ENCODE peak calls at places on chromosomes 6 and 20, in four cellular contexts. One of them, this sample, is unnamed.

GRCh38 chr6:10266061-10266460 is 148.8 kb downstream of the TFAP2A start:
- DNase-seq in K562: no peak
- DNase-seq in HepG2: no peak
- DNase-seq in GM12878: no peak
- DNase-seq in this sample: no peak

GRCh38 chr20:62725596-62726268 is 17.1 kb downstream of the NTSR1 start:
- DNase-seq in K562: no peak
- DNase-seq in HepG2: no peak
- DNase-seq in GM12878: no peak
- DNase-seq in this sample: no peak

GRCh38 chr6:37056439-37057127 is 51.1 kb downstream of the FGD2 start:
- DNase-seq in K562: no peak
- DNase-seq in HepG2: peak
- DNase-seq in GM12878: no peak
- DNase-seq in this sample: peak

GRCh38 chr20:25009218-25010145 is 16.9 kb upstream of the APMAP start:
- DNase-seq in K562: no peak
- DNase-seq in HepG2: no peak
- DNase-seq in GM12878: no peak
- DNase-seq in this sample: no peak

GRCh38 chr20:47357296-47358051 is 975 bp upstream of the ZMYND8 start:
- DNase-seq in K562: peak
- DNase-seq in HepG2: peak
- DNase-seq in GM12878: no peak
- DNase-seq in this sample: peak

GRCh38 chr6:20432692-20433091 is 31.0 kb downstream of the E2F3 start:
- DNase-seq in K562: no peak
- DNase-seq in HepG2: no peak
- DNase-seq in GM12878: no peak
- DNase-seq in this sample: no peak

GRCh38 chr6:150069707-150070106 is 786 bp upstream of the ULBP3 start:
- DNase-seq in K562: no peak
- DNase-seq in HepG2: no peak
- DNase-seq in GM12878: no peak
- DNase-seq in this sample: no peak

GRCh38 chr6:13431059-13431656 is 56.2 kb downstream of the GFOD1 start:
- DNase-seq in K562: no peak
- DNase-seq in HepG2: no peak
- DNase-seq in GM12878: peak
- DNase-seq in this sample: no peak

GRCh38 chr6:3341467-3341866 is 82.7 kb downstream of the PSMG4 start:
- DNase-seq in K562: no peak
- DNase-seq in HepG2: no peak
- DNase-seq in GM12878: no peak
- DNase-seq in this sample: no peak

GRCh38 chr20:53621482-53622246 is 28.0 kb upstream of the ZNF217 start:
- DNase-seq in K562: peak
- DNase-seq in HepG2: peak
- DNase-seq in GM12878: peak
- DNase-seq in this sample: no peak

GRCh38 chr6:110971458-110971857 is 10.4 kb upstream of the RPF2 start:
- DNase-seq in K562: no peak
- DNase-seq in HepG2: no peak
- DNase-seq in GM12878: no peak
- DNase-seq in this sample: no peak

GRCh38 chr6:147154454-147154853 is 49.8 kb upstream of the STXBP5 start:
- DNase-seq in K562: no peak
- DNase-seq in HepG2: peak
- DNase-seq in GM12878: no peak
- DNase-seq in this sample: no peak

GRCh38 chr6:41970436-41970846 is 28.8 kb upstream of the CCND3 start:
- DNase-seq in K562: no peak
- DNase-seq in HepG2: no peak
- DNase-seq in GM12878: no peak
- DNase-seq in this sample: no peak

GRCh38 chr6:15491255-15491985 is 171.4 kb downstream of the DTNBP1 start:
- DNase-seq in K562: peak
- DNase-seq in HepG2: peak
- DNase-seq in GM12878: peak
- DNase-seq in this sample: peak

GRCh38 chr6:52146851-52147445 is 39.2 kb upstream of the IL17A start:
- DNase-seq in K562: no peak
- DNase-seq in HepG2: no peak
- DNase-seq in GM12878: no peak
- DNase-seq in this sample: no peak
- TF ChIP-seq TCF7 in K562: no peak
- TF ChIP-seq TCF7 in HepG2: no peak
- TF ChIP-seq TCF7 in GM12878: no peak
- TF ChIP-seq TCF7 in this sample: no peak

GRCh38 chr6:11754625-11755289 is 23.8 kb downstream of the ADTRP start:
- DNase-seq in K562: no peak
- DNase-seq in HepG2: no peak
- DNase-seq in GM12878: no peak
- DNase-seq in this sample: no peak
- TF ChIP-seq TCF7 in K562: no peak
- TF ChIP-seq TCF7 in HepG2: no peak
- TF ChIP-seq TCF7 in GM12878: no peak
- TF ChIP-seq TCF7 in this sample: no peak

GRCh38 chr20:17693534-17694001 is 6.2 kb upstream of the BANF2 start:
- DNase-seq in K562: no peak
- DNase-seq in HepG2: no peak
- DNase-seq in GM12878: no peak
- DNase-seq in this sample: no peak
- TF ChIP-seq TCF7 in K562: no peak
- TF ChIP-seq TCF7 in HepG2: no peak
- TF ChIP-seq TCF7 in GM12878: no peak
- TF ChIP-seq TCF7 in this sample: no peak

GRCh38 chr6:109295766-109296156 is 86.5 kb downstream of the CD164 start:
- DNase-seq in K562: no peak
- DNase-seq in HepG2: no peak
- DNase-seq in GM12878: no peak
- DNase-seq in this sample: no peak

GRCh38 chr6:109295109-109295765 is 87.0 kb downstream of the CD164 start:
- DNase-seq in K562: peak
- DNase-seq in HepG2: peak
- DNase-seq in GM12878: no peak
- DNase-seq in this sample: no peak

GRCh38 chr6:109296971-109297372 is 85.3 kb downstream of the CD164 start:
- DNase-seq in K562: peak
- DNase-seq in HepG2: no peak
- DNase-seq in GM12878: no peak
- DNase-seq in this sample: no peak

GRCh38 chr6:109297719-109298118 is 84.5 kb downstream of the CD164 start:
- DNase-seq in K562: no peak
- DNase-seq in HepG2: peak
- DNase-seq in GM12878: no peak
- DNase-seq in this sample: no peak

GRCh38 chr6:109296305-109296915 is 85.9 kb downstream of the CD164 start:
- DNase-seq in K562: no peak
- DNase-seq in HepG2: peak
- DNase-seq in GM12878: no peak
- DNase-seq in this sample: no peak
- TF ChIP-seq TCF7 in K562: no peak
- TF ChIP-seq TCF7 in HepG2: no peak
- TF ChIP-seq TCF7 in GM12878: no peak
- TF ChIP-seq TCF7 in this sample: no peak

GRCh38 chr6:40308533-40309306 is 278.4 kb downstream of the LRFN2 start:
- DNase-seq in K562: peak
- DNase-seq in HepG2: peak
- DNase-seq in GM12878: peak
- DNase-seq in this sample: peak
- TF ChIP-seq TCF7 in K562: no peak
- TF ChIP-seq TCF7 in HepG2: no peak
- TF ChIP-seq TCF7 in GM12878: no peak
- TF ChIP-seq TCF7 in this sample: no peak

DNA sequence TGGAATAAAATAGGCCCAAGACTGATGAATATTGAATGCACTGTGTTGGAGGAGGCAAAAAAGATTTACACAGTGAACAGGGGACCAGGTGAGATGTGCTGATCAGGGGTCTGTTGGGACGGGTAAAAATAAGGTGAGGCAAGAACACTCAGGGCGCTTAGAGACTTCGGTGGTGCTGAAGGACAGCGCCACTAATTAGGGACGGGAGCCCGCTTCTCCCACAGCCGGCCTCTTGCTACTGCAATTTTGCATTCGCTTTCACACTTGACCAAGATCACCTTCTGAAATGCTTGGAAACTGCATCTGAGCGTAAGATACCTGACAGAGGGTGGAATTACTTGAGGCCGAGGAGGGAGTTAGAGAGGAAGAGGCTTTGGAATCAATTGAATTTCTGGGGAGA is 7.3 kb downstream of the TFAP2D start:
- DNase-seq in K562: peak
- DNase-seq in HepG2: no peak
- DNase-seq in GM12878: no peak
- DNase-seq in this sample: peak
- TF ChIP-seq TCF7 in K562: no peak
- TF ChIP-seq TCF7 in HepG2: no peak
- TF ChIP-seq TCF7 in GM12878: no peak
- TF ChIP-seq TCF7 in this sample: no peak

GRCh38 chr6:120198033-120198432 is 848.5 kb upstream of the MAN1A1 start:
- DNase-seq in K562: no peak
- DNase-seq in HepG2: peak
- DNase-seq in GM12878: no peak
- DNase-seq in this sample: no peak
- TF ChIP-seq TCF7 in K562: no peak
- TF ChIP-seq TCF7 in HepG2: no peak
- TF ChIP-seq TCF7 in GM12878: no peak
- TF ChIP-seq TCF7 in this sample: no peak

DNA sequence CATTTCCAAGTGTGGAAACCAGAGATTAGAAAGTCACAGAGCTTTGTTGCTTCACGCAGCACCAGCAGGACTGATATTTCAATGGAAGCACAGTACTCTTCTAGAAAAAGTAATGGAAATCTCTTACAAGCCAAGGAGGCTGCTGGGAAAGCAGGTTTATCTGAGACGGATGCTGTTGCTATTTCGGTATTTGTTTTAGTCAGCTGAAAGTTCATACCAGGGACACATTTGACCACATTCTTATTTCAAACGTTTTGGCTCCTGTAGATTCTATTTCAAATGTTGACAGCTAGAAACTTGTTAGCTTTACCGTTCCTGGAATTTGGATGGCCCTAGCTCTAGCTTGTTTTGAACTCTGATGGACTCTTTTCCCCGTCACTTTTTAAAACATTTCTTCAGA is 3.7 kb upstream of the TMEM242 start:
- DNase-seq in K562: no peak
- DNase-seq in HepG2: peak
- DNase-seq in GM12878: no peak
- DNase-seq in this sample: no peak
- TF ChIP-seq TCF7 in K562: no peak
- TF ChIP-seq TCF7 in HepG2: no peak
- TF ChIP-seq TCF7 in GM12878: no peak
- TF ChIP-seq TCF7 in this sample: no peak

This sample was measured in WTC11.